ENCODE peak calls at places on chromosomes 5 and 9, in four cellular contexts. One of them, this sample, is unnamed.

GRCh38 chr5:67998709-67999251 is 216.8 kb upstream of the PIK3R1 start:
- DNase-seq in adrenal gland: peak; percentile 81
- DNase-seq in stomach: no peak
- DNase-seq in lower lobe of right lung: peak; percentile 77
- DNase-seq in this sample: no peak

GRCh38 chr5:156444737-156445136 is 117.8 kb downstream of the SGCD start:
- DNase-seq in adrenal gland: no peak
- DNase-seq in stomach: no peak
- DNase-seq in lower lobe of right lung: no peak
- DNase-seq in this sample: no peak

GRCh38 chr5:125408582-125409069 is 662.2 kb upstream of the ZNF608 start:
- DNase-seq in adrenal gland: peak; percentile 83
- DNase-seq in stomach: no peak
- DNase-seq in lower lobe of right lung: no peak
- DNase-seq in this sample: no peak

GRCh38 chr9:90013778-90014177 is 409.0 kb downstream of the GADD45G start:
- DNase-seq in adrenal gland: no peak
- DNase-seq in stomach: no peak
- DNase-seq in lower lobe of right lung: no peak
- DNase-seq in this sample: no peak

GRCh38 chr5:137696481-137696880 is 39.4 kb downstream of the KLHL3 start:
- DNase-seq in adrenal gland: no peak
- DNase-seq in stomach: no peak
- DNase-seq in lower lobe of right lung: no peak
- DNase-seq in this sample: no peak

GRCh38 chr9:93652604-93653592 is 76.5 kb downstream of the PHF2 start:
- DNase-seq in adrenal gland: no peak
- DNase-seq in stomach: no peak
- DNase-seq in lower lobe of right lung: peak; percentile 33
- DNase-seq in this sample: no peak

GRCh38 chr5:22057012-22057411 is 796.1 kb downstream of the CDH12 start:
- DNase-seq in adrenal gland: no peak
- DNase-seq in stomach: no peak
- DNase-seq in lower lobe of right lung: no peak
- DNase-seq in this sample: no peak

GRCh38 chr9:82188817-82189216 is 200.2 kb downstream of the SPATA31D1 start:
- DNase-seq in adrenal gland: no peak
- DNase-seq in stomach: no peak
- DNase-seq in lower lobe of right lung: no peak
- DNase-seq in this sample: no peak

GRCh38 chr5:54990751-54991349 is 5.5 kb upstream of the ESM1 start:
- DNase-seq in adrenal gland: no peak
- DNase-seq in stomach: no peak
- DNase-seq in lower lobe of right lung: no peak
- DNase-seq in this sample: no peak

GRCh38 chr5:138597660-138598400 is 22.6 kb upstream of the HSPA9 start:
- DNase-seq in adrenal gland: peak; percentile 8
- DNase-seq in stomach: no peak
- DNase-seq in lower lobe of right lung: no peak
- DNase-seq in this sample: peak; percentile 52

GRCh38 chr5:131230406-131230805 is 33.4 kb upstream of the CDC42SE2 start:
- DNase-seq in adrenal gland: no peak
- DNase-seq in stomach: no peak
- DNase-seq in lower lobe of right lung: no peak
- DNase-seq in this sample: peak; percentile 48

GRCh38 chr9:16482764-16483163 is 387.7 kb downstream of the BNC2 start:
- DNase-seq in adrenal gland: no peak
- DNase-seq in stomach: no peak
- DNase-seq in lower lobe of right lung: no peak
- DNase-seq in this sample: no peak

GRCh38 chr5:120465281-120465961 is 1.3 kb downstream of the PRR16 start:
- DNase-seq in adrenal gland: no peak
- DNase-seq in stomach: no peak
- DNase-seq in lower lobe of right lung: no peak
- DNase-seq in this sample: no peak

GRCh38 chr5:159442210-159442850 is 112.0 kb upstream of the IL12B start:
- DNase-seq in adrenal gland: no peak
- DNase-seq in stomach: no peak
- DNase-seq in lower lobe of right lung: peak; percentile 41
- DNase-seq in this sample: peak; percentile 22

GRCh38 chr5:963673-964531 is 44.7 kb upstream of the NKD2 start:
- DNase-seq in adrenal gland: peak; percentile 30
- DNase-seq in stomach: no peak
- DNase-seq in lower lobe of right lung: no peak
- DNase-seq in this sample: peak; percentile 100

GRCh38 chr5:33936004-33936380 is 194 bp upstream of the RXFP3 start:
- DNase-seq in adrenal gland: peak; percentile 68
- DNase-seq in stomach: peak; percentile 49
- DNase-seq in lower lobe of right lung: peak; percentile 55
- DNase-seq in this sample: peak; percentile 33

GRCh38 chr5:81014348-81014747 is 54.2 kb downstream of the RASGRF2 start:
- DNase-seq in adrenal gland: no peak
- DNase-seq in stomach: no peak
- DNase-seq in lower lobe of right lung: no peak
- DNase-seq in this sample: no peak

GRCh38 chr5:123546657-123547056 is 34.7 kb downstream of the CSNK1G3 start:
- DNase-seq in adrenal gland: no peak
- DNase-seq in stomach: no peak
- DNase-seq in lower lobe of right lung: no peak
- DNase-seq in this sample: no peak

GRCh38 chr5:135891280-135891679 is 4.4 kb downstream of the IL9 start:
- DNase-seq in adrenal gland: no peak
- DNase-seq in stomach: no peak
- DNase-seq in lower lobe of right lung: no peak
- DNase-seq in this sample: no peak

GRCh38 chr5:135890296-135890695 is 5.3 kb downstream of the IL9 start:
- DNase-seq in adrenal gland: no peak
- DNase-seq in stomach: no peak
- DNase-seq in lower lobe of right lung: no peak
- DNase-seq in this sample: no peak

GRCh38 chr5:135894271-135894670 is 1.4 kb downstream of the IL9 start:
- DNase-seq in adrenal gland: no peak
- DNase-seq in stomach: no peak
- DNase-seq in lower lobe of right lung: no peak
- DNase-seq in this sample: no peak

GRCh38 chr5:135890867-135891266 is 4.8 kb downstream of the IL9 start:
- DNase-seq in adrenal gland: no peak
- DNase-seq in stomach: no peak
- DNase-seq in lower lobe of right lung: no peak
- DNase-seq in this sample: no peak

GRCh38 chr5:135891804-135892203 is 3.8 kb downstream of the IL9 start:
- DNase-seq in adrenal gland: no peak
- DNase-seq in stomach: no peak
- DNase-seq in lower lobe of right lung: no peak
- DNase-seq in this sample: peak; percentile 17
- TF ChIP-seq CTCF in adrenal gland: no peak
- TF ChIP-seq CTCF in stomach: no peak
- TF ChIP-seq CTCF in lower lobe of right lung: no peak
- TF ChIP-seq CTCF in this sample: no peak

DNA sequence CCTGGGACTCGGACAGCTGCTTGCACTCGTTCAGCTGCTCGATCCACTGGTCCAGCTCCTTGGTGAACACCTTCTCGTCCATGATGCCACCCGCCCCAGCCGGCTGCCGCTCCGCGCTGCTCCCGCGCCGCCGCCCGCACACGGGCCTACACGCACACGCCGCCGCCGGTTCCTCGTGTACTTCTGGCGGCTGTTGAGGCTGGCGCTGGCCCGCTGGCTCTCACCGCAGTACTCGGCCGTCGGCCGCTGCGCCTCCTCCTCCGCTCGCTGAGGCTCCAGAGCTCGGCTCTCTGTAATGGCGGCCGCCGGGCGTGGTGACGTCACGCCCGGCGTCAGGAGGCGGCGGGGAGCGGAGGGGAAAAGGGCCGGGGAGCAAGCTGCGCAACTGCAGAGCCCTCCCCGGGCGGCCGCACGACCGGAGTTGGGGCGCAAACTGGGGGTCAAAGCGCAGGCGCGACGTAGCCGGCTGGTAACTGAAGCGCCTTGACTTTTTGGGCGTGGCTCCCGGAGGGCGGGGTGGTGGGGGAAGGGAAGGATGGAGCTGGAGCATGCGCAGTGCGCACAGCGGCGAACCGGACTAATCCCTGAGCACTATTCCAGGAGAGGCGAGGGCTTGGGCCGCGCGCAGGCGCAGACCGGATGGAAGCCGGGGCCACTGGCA is at the start of gene PPP2CA:
- DNase-seq in adrenal gland: peak; percentile 99
- DNase-seq in stomach: peak; percentile 99
- DNase-seq in lower lobe of right lung: peak; percentile 99
- DNase-seq in this sample: peak; percentile 98
- H3K4me3 ChIP-seq in adrenal gland: peak within 1 kb of the TSS; percentile 98
- H3K4me3 ChIP-seq in stomach: peak within 1 kb of the TSS; percentile 98
- H3K4me3 ChIP-seq in lower lobe of right lung: peak within 1 kb of the TSS; percentile 98
- H3K4me3 ChIP-seq in this sample: peak within 1 kb of the TSS; percentile 96

GRCh38 chr9:22119537-22120167 is 110.5 kb upstream of the CDKN2B start:
- DNase-seq in adrenal gland: no peak
- DNase-seq in stomach: no peak
- DNase-seq in lower lobe of right lung: no peak
- DNase-seq in this sample: no peak
- TF ChIP-seq CTCF in adrenal gland: peak; percentile 22
- TF ChIP-seq CTCF in stomach: no peak
- TF ChIP-seq CTCF in lower lobe of right lung: peak; percentile 49
- TF ChIP-seq CTCF in this sample: no peak

GRCh38 chr5:59093329-59093728 is 510.5 kb downstream of the RAB3C start:
- DNase-seq in adrenal gland: no peak
- DNase-seq in stomach: no peak
- DNase-seq in lower lobe of right lung: no peak
- DNase-seq in this sample: peak; percentile 17
- H3K4me3 ChIP-seq in adrenal gland: no peak overlapping the region
- H3K4me3 ChIP-seq in stomach: peak overlapping the region; percentile 38
- H3K4me3 ChIP-seq in lower lobe of right lung: peak overlapping the region; percentile 40
- H3K4me3 ChIP-seq in this sample: no peak overlapping the region

GRCh38 chr5:136054133-136054996 is 25.6 kb downstream of the TGFBI start:
- DNase-seq in adrenal gland: no peak
- DNase-seq in stomach: no peak
- DNase-seq in lower lobe of right lung: no peak
- DNase-seq in this sample: no peak

GRCh38 chr5:136051486-136052220 is 22.9 kb downstream of the TGFBI start:
- DNase-seq in adrenal gland: no peak
- DNase-seq in stomach: no peak
- DNase-seq in lower lobe of right lung: no peak
- DNase-seq in this sample: no peak

GRCh38 chr5:136055612-136056302 is 27.0 kb downstream of the TGFBI start:
- DNase-seq in adrenal gland: no peak
- DNase-seq in stomach: no peak
- DNase-seq in lower lobe of right lung: no peak
- DNase-seq in this sample: no peak

GRCh38 chr5:136052692-136053335 is 24.0 kb downstream of the TGFBI start:
- DNase-seq in adrenal gland: no peak
- DNase-seq in stomach: no peak
- DNase-seq in lower lobe of right lung: no peak
- DNase-seq in this sample: no peak

GRCh38 chr5:136053336-136054121 is 24.7 kb downstream of the TGFBI start:
- DNase-seq in adrenal gland: peak; percentile 27
- DNase-seq in stomach: no peak
- DNase-seq in lower lobe of right lung: no peak
- DNase-seq in this sample: no peak
- TF ChIP-seq CTCF in adrenal gland: no peak
- TF ChIP-seq CTCF in stomach: no peak
- TF ChIP-seq CTCF in lower lobe of right lung: no peak
- TF ChIP-seq CTCF in this sample: no peak

DNA sequence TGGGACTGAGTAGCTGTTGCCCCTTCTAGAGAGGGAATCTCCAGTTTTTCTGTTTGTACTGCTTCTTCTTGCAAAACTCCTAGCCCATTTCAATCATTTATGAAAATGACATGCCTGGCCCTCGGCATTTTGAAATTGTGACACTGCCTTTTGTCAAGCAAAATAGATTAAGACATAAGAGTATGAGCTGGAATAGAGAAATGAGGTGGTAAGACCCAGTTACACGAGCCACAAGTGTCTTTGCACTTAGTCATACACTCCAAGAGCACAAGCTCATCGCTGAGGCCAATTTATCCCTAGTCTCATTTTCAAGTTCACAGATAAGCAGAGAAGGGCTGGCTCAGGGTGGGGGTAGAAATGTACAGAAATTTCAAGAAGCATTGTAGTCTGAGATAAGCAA is 40.6 kb upstream of the MAP1B start:
- DNase-seq in adrenal gland: peak; percentile 18
- DNase-seq in stomach: no peak
- DNase-seq in lower lobe of right lung: no peak
- DNase-seq in this sample: no peak
- H3K4me3 ChIP-seq in adrenal gland: no peak overlapping the region
- H3K4me3 ChIP-seq in stomach: no peak overlapping the region
- H3K4me3 ChIP-seq in lower lobe of right lung: no peak overlapping the region
- H3K4me3 ChIP-seq in this sample: no peak overlapping the region

GRCh38 chr9:124298646-124299235 is 41.0 kb downstream of the NEK6 start:
- DNase-seq in adrenal gland: no peak
- DNase-seq in stomach: no peak
- DNase-seq in lower lobe of right lung: no peak
- DNase-seq in this sample: no peak

GRCh38 chr9:124299519-124300090 is 41.9 kb downstream of the NEK6 start:
- DNase-seq in adrenal gland: no peak
- DNase-seq in stomach: no peak
- DNase-seq in lower lobe of right lung: no peak
- DNase-seq in this sample: no peak

GRCh38 chr9:124296800-124297552 is 39.2 kb downstream of the NEK6 start:
- DNase-seq in adrenal gland: no peak
- DNase-seq in stomach: no peak
- DNase-seq in lower lobe of right lung: no peak
- DNase-seq in this sample: no peak

GRCh38 chr9:124297553-124297905 is 39.8 kb downstream of the NEK6 start:
- DNase-seq in adrenal gland: peak; percentile 42
- DNase-seq in stomach: peak; percentile 85
- DNase-seq in lower lobe of right lung: peak; percentile 80
- DNase-seq in this sample: no peak

GRCh38 chr9:124297915-124298645 is 40.3 kb downstream of the NEK6 start:
- DNase-seq in adrenal gland: no peak
- DNase-seq in stomach: no peak
- DNase-seq in lower lobe of right lung: no peak
- DNase-seq in this sample: peak; percentile 70
- TF ChIP-seq CTCF in adrenal gland: no peak
- TF ChIP-seq CTCF in stomach: no peak
- TF ChIP-seq CTCF in lower lobe of right lung: no peak
- TF ChIP-seq CTCF in this sample: no peak